ENCODE peak calls at places on chromosomes 7 and 10, in ten cellular contexts. S is body of pancreas; I is CD8-positive, alpha-beta T cell; Z is fibroblast of lung; C is cardiac fibroblast; F is AG04449; O is mucosa of descending colon; E is astrocyte of the cerebellum; Y is fibroblast of mammary gland; D is Peyer's patch. K is an unnamed sample.

GRCh38 chr10:102583435-102584417 is 60.6 kb upstream of the TRIM8 start:
- DNase-seq in S (peak; percentile 93), I (peak; percentile 85), Z (peak; percentile 93), C (peak; percentile 94), F (peak; percentile 49), O (peak; percentile 77), E (peak; percentile 88), Y (peak; percentile 91), D (peak; percentile 82), K (peak; percentile 88)

GRCh38 chr7:38822556-38822955 is 86.4 kb downstream of the VPS41 start:
- DNase-seq in S (no peak), I (no peak), Z (peak; percentile 20), C (no peak), F (no peak), O (no peak), E (peak; percentile 23), Y (peak; percentile 4), D (no peak), K (peak; percentile 36)

GRCh38 chr10:131938681-131939080 is 37.9 kb downstream of the PPP2R2D start:
- DNase-seq in S (no peak), I (no peak), Z (no peak), C (no peak), F (no peak), O (no peak), E (no peak), Y (no peak), D (peak; percentile 5), K (no peak)

GRCh38 chr7:157136372-157136771 is 2.4 kb upstream of the UBE3C start:
- DNase-seq in S (no peak), I (no peak), Z (peak; percentile 72), C (peak; percentile 91), F (peak; percentile 76), O (no peak), E (peak; percentile 34), Y (peak; percentile 89), D (no peak), K (peak; percentile 86)

GRCh38 chr7:50838675-50839377 is 56.1 kb upstream of the GRB10 start:
- DNase-seq in S (no peak), I (no peak), Z (peak; percentile 66), C (peak; percentile 76), F (peak; percentile 49), O (no peak), E (peak; percentile 64), Y (peak; percentile 86), D (no peak), K (peak; percentile 91)

GRCh38 chr10:23158370-23158769 is 33.7 kb upstream of the PTF1A start:
- DNase-seq in S (peak; percentile 83), I (peak; percentile 27), Z (peak; percentile 74), C (peak; percentile 75), F (peak; percentile 21), O (no peak), E (peak; percentile 29), Y (peak; percentile 67), D (no peak), K (peak; percentile 55)

GRCh38 chr10:116186273-116186672 is 86.7 kb downstream of the GFRA1 start:
- DNase-seq in S (no peak), I (no peak), Z (no peak), C (no peak), F (no peak), O (no peak), E (no peak), Y (no peak), D (no peak), K (no peak)

GRCh38 chr10:125086716-125087115 is 73.6 kb downstream of the CTBP2 start:
- DNase-seq in S (no peak), I (no peak), Z (no peak), C (no peak), F (no peak), O (no peak), E (no peak), Y (no peak), D (no peak), K (no peak)

GRCh38 chr7:44064791-44065430 is 456 bp downstream of the PGAM2 start:
- DNase-seq in S (peak; percentile 56), I (no peak), Z (no peak), C (no peak), F (no peak), O (no peak), E (no peak), Y (no peak), D (peak; percentile 56), K (no peak)

GRCh38 chr7:127833641-127834040 is 181.6 kb downstream of the SND1 start:
- DNase-seq in S (no peak), I (no peak), Z (peak; percentile 65), C (peak; percentile 63), F (no peak), O (no peak), E (no peak), Y (peak; percentile 62), D (no peak), K (no peak)

DNA sequence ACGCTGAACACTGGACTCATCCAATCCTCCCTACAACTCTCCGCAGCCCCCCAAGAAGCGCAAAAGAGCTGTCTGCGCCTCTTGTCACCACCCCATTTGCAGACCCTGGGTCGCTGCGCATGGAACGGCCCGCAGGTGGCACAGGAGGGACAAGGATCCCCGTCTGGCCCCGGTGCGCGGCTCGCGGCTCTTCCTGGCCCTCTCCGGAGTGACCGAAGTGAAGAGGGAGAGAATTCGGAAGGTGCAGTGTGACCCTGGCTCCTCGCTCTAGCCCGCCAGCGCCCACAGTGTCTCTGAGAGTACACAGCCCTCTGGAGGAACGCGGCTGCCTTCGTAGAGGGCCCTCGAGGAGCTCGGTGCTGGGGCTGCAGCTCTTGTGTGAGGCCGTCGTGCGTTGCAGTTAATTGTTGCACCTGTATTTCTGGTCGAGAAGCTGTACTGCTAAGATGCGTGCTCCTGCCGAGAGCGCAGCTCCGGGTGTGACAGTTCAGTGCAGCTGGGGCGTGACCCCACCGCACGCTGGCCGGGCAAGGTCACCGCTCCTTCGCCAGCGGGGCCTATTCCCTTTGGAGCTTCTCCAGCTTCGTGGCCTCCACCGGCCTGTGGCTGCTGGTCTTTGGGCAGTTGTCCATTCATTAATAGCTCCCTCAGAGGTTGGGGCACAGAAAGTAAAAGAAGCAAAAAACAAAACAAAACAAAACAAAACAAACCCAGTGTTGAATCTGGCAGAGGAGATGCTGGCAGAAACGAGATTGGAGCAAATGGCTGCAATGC is 119.0 kb downstream of the SEC23IP start:
- DNase-seq in S (peak; percentile 11), I (no peak), Z (no peak), C (no peak), F (no peak), O (no peak), E (no peak), Y (no peak), D (no peak), K (no peak)
- H3K4me3 ChIP-seq in S (no peak overlapping the region), I (no peak overlapping the region), Z (no peak overlapping the region), C (no peak overlapping the region), F (no peak overlapping the region), O (no peak overlapping the region), E (no peak overlapping the region), Y (no peak overlapping the region), D (no peak overlapping the region), K (no peak overlapping the region)

DNA sequence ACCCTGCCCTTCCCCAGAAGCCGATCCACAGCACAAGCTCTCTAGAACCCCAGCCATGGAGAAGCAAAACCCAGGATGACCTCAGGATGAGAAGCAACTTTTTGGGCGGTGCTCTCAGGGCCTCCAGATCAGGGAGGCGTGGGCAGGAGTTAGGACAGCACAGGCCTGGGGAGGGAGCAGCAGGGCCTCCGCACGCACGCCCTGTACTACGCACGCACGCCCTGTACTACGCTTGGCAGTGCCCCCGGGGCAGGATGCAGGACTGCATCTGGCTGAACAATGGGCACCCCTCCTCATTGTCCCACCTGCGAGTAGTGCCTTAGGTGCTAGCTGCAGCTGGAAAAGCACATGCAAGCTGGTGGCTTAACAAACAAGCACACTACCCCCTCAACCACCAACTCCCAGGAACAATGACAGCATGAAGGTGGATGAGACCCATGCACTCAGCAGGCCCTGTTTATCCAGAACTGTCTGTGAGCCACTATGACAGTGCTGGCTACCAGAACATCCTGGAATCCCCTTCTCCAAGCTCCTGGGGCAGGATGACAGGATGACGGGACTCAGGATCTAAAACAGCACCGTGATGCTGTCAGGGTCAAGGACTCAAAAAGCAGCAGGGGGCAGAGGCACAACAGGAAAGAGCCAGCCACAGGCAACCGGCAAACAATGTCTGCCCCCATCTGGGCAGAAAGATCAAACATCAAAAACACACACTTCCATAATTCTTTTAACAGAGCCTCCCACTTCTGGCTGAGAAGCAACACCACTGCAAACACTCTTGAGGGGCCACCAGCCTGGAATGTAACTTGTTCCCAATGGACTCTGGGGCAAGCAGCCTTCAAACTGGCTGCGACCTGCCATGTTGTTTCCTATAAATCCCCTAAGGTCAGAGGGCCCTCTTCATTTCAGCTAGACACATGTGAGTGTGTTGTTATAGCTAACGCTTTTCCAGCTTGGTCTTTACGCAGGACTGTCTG is 11.7 kb downstream of the PODXL start:
- DNase-seq in S (peak; percentile 25), I (no peak), Z (no peak), C (peak; percentile 34), F (no peak), O (no peak), E (no peak), Y (no peak), D (no peak), K (peak; percentile 69)
- TF ChIP-seq CTCF in S (peak; percentile 33), I (no peak), Z (peak; percentile 12), C (peak; percentile 31), F (peak; percentile 41), O (no peak), E (no peak), Y (peak; percentile 20), D (no peak), K (peak; percentile 36)

DNA sequence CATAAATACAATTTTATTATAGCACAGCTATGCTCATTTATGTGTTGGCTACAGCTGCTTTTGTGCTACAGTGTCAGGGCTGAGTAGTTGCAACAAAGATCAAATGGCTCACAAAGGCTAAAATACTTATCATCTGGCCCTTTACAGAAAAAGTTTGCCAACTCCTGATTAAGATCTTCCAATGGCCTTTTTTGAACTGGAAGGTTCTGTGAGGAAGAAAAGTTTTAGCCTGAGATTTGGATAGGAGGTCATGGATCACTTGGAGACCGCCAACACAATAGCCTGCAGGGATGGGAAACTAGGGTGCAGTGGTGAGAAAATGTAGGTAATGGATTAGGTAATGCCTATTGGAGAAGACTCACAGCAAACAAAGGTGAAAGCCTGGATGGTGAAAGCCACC is 169.8 kb downstream of the NOC3L start:
- DNase-seq in S (no peak), I (no peak), Z (no peak), C (no peak), F (no peak), O (no peak), E (peak; percentile 6), Y (peak; percentile 16), D (no peak), K (no peak)
- H3K4me3 ChIP-seq in S (no peak overlapping the region), I (no peak overlapping the region), Z (no peak overlapping the region), C (no peak overlapping the region), F (no peak overlapping the region), O (no peak overlapping the region), E (no peak overlapping the region), Y (no peak overlapping the region), D (no peak overlapping the region), K (no peak overlapping the region)

GRCh38 chr10:11345224-11346054 is 266.0 kb downstream of the USP6NL start:
- DNase-seq in S (no peak), I (no peak), Z (no peak), C (peak; percentile 17), F (no peak), O (no peak), E (no peak), Y (peak; percentile 30), D (no peak), K (no peak)
- TF ChIP-seq CTCF in S (no peak), I (no peak), Z (no peak), C (no peak), F (no peak), O (no peak), E (no peak), Y (no peak), D (peak; percentile 6), K (peak; percentile 9)